ENCODE peak calls at places on chromosomes 11 and 22, in ten cellular contexts. O is aorta; B is CD8-positive, alpha-beta T cell; N is uterus; J is fibroblast of lung; W is suprapubic skin; M is upper lobe of left lung; A is naive thymus-derived CD4-positive, alpha-beta T cell; D is A673; L is astrocyte. Z is an unnamed sample.

GRCh38 chr11:35553831-35554230 is 28.4 kb upstream of the PAMR1 start:
- DNase-seq in D (no peak), O (no peak), N (no peak), M (no peak), B (no peak), W (no peak), L (peak; percentile 96), A (no peak), J (peak; percentile 96), Z (no peak)

GRCh38 chr11:46309669-46310288 is 32.3 kb downstream of the CREB3L1 start:
- DNase-seq in L (no peak), M (no peak), N (no peak), O (no peak), W (no peak), A (no peak), J (no peak), D (no peak), B (no peak), Z (peak; percentile 23)

GRCh38 chr11:96155627-96156378 is 187.2 kb downstream of the MAML2 start:
- DNase-seq in A (no peak), W (peak; percentile 85), D (peak; percentile 95), L (peak; percentile 97), J (peak; percentile 98), O (peak; percentile 88), M (peak; percentile 68), B (no peak), N (peak; percentile 71), Z (peak; percentile 84)

GRCh38 chr11:77101043-77101537 is 1.6 kb upstream of the OMP start:
- DNase-seq in N (no peak), M (no peak), J (no peak), D (peak; percentile 70), O (no peak), A (no peak), L (no peak), B (no peak), W (no peak), Z (no peak)

GRCh38 chr11:12280838-12281565 is 96.4 kb upstream of the PARVA start:
- DNase-seq in L (peak; percentile 70), B (no peak), O (no peak), J (peak; percentile 83), D (no peak), N (no peak), A (no peak), W (peak; percentile 59), M (no peak), Z (no peak)

GRCh38 chr22:50146440-50147228 is 23.9 kb upstream of the PANX2 start:
- DNase-seq in B (no peak), A (no peak), J (peak; percentile 58), L (peak; percentile 41), N (peak; percentile 65), D (peak; percentile 73), M (peak; percentile 67), O (peak; percentile 86), W (peak; percentile 63), Z (no peak)

GRCh38 chr11:121143921-121144320 is 42.9 kb downstream of the TECTA start:
- DNase-seq in M (no peak), L (no peak), O (no peak), B (no peak), D (no peak), J (no peak), N (no peak), A (no peak), W (no peak), Z (no peak)

GRCh38 chr11:57290288-57290687 is 34.5 kb downstream of the TNKS1BP1 start:
- DNase-seq in J (peak; percentile 83), O (no peak), D (no peak), M (no peak), W (no peak), B (no peak), L (peak; percentile 76), A (no peak), N (no peak), Z (no peak)

GRCh38 chr22:20126284-20127029 is 5.1 kb upstream of the ZDHHC8 start:
- DNase-seq in D (no peak), A (no peak), M (no peak), W (no peak), J (no peak), O (no peak), L (no peak), B (no peak), N (no peak), Z (no peak)
- H3K36me3 ChIP-seq in D (peaks cover 64% of the 10 kb centered on the region), A (peaks cover 8% of the 10 kb centered on the region), M (peaks cover 49% of the 10 kb centered on the region), W (peaks cover 54% of the 10 kb centered on the region), J (peaks cover 25% of the 10 kb centered on the region), O (no peaks in the 10 kb centered on the region), L (peaks cover 10% of the 10 kb centered on the region), B (peaks cover 14% of the 10 kb centered on the region), N (no peaks in the 10 kb centered on the region), Z (peaks cover 45% of the 10 kb centered on the region)

DNA sequence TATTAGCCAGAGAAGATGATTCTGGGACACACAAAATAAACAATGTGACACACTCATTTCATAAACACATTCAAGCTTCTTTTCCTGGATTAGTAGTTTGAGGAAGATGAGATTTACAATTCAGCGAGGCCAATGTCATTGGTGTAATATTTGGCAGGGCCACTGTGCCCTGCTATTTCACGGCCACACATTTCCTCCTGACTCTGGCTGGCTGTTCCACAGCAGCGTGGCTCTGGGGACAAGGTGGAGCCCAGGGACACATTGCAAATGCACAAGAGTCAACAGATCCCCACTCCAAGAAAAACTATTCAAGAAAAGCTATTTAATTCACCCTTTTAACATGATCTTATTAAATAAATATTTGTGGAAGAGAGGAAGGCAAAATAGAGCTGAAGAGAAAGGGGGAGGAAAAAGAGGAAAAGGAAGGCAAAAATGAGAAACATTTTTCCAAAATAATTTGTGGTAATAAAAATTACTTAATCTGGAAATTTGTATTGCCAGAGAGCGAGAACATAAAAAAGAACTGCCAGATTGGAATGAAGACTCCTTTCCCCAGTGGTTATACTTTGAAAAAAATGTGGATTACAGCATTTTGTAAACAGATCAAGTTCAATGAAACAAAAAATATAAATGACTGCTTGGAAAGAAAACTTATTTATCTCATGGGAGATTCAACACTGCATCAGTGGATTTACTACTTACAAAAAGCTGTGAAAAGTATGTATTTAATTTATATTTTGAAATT is 27.1 kb downstream of the NXPE2 start:
- DNase-seq in A (no peak), B (no peak), M (no peak), L (no peak), N (no peak), O (no peak), W (peak; percentile 62), D (no peak), J (no peak), Z (no peak)
- H3K4me3 ChIP-seq in A (no peak overlapping the region), B (no peak overlapping the region), M (no peak overlapping the region), L (no peak overlapping the region), N (no peak overlapping the region), O (no peak overlapping the region), W (no peak overlapping the region), D (no peak overlapping the region), J (no peak overlapping the region), Z (no peak overlapping the region)

DNA sequence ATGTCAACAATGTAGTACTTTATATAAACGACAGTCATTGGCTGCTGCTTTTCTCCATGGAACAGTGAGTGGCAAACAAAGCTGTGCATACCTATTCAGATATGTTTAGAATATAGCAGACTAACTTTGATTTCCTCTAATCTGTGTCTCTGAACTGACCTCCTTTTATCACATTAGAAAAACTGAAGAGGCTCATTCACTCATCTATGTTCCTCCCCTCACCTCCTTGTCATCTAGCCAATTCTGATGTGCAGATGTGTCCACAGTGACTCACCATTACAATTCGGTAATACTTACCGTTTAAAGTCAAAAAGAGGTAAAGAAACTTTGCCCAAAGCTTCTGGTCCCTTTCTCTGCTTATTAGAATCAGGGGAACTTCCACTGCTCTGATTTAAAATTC is 51.5 kb upstream of the RPS13 start:
- DNase-seq in A (no peak), M (no peak), L (peak; percentile 63), D (no peak), B (no peak), N (no peak), J (peak; percentile 65), O (no peak), W (no peak), Z (no peak)
- H3K36me3 ChIP-seq in A (no peaks in the 10 kb centered on the region), M (peaks cover 36% of the 10 kb centered on the region), L (peaks cover 15% of the 10 kb centered on the region), D (peaks cover 3% of the 10 kb centered on the region), B (no peaks in the 10 kb centered on the region), N (no peaks in the 10 kb centered on the region), J (no peaks in the 10 kb centered on the region), O (no peaks in the 10 kb centered on the region), W (peaks cover 58% of the 10 kb centered on the region), Z (peaks cover 67% of the 10 kb centered on the region)

DNA sequence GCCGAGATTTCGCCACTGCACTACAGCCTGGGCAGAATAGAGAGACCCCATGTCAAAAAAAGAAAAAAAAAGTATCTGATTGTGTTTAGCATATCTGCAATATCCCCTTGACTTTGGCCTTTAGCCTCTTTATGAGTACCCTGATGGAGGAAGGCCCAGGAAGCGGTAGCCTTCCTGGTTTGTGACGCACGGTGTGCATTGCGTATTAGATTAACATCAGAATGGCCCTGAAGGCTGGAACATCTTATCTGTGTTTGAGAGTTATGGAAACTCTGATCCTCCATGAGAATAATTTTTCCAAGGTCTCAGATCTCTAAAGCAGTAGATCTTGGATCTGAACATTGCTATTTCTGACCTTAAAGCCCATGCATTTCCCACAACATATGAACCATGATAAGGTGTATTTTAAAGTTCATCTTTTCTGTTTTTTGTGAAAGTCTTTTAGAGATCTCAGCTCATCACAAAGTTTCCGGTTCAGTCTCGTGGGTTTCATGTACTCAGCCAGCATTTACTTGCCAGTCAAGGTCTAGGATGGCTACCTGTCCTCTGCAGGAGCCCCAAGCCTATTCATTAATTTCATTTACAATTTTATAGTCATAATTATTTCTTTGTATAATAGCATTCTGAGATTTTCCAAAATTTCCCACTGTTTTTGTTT is 663 bp upstream of the FDX1 start:
- DNase-seq in N (no peak), J (no peak), D (no peak), A (peak; percentile 23), L (no peak), M (no peak), W (no peak), O (no peak), B (no peak), Z (no peak)
- H3K4me3 ChIP-seq in N (peak overlapping the region; percentile 70), J (peak overlapping the region; percentile 99), D (peak overlapping the region; percentile 91), A (peak overlapping the region; percentile 91), L (peak overlapping the region; percentile 92), M (no peak overlapping the region), W (peak overlapping the region; percentile 62), O (peak overlapping the region; percentile 88), B (peak overlapping the region; percentile 82), Z (peak overlapping the region; percentile 93)

GRCh38 chr11:105057432-105057831 is 12.3 kb upstream of the CARD16 start:
- DNase-seq in W (no peak), L (no peak), M (no peak), D (no peak), B (no peak), O (no peak), N (no peak), J (no peak), A (no peak), Z (no peak)
- H3K36me3 ChIP-seq in W (no peaks in the 10 kb centered on the region), L (no peaks in the 10 kb centered on the region), M (no peaks in the 10 kb centered on the region), D (no peaks in the 10 kb centered on the region), B (no peaks in the 10 kb centered on the region), O (no peaks in the 10 kb centered on the region), N (no peaks in the 10 kb centered on the region), J (no peaks in the 10 kb centered on the region), A (no peaks in the 10 kb centered on the region), Z (no peaks in the 10 kb centered on the region)

GRCh38 chr22:36419912-36420882 is 32.4 kb upstream of the MYH9 start:
- DNase-seq in D (no peak), B (no peak), M (no peak), N (no peak), W (no peak), A (no peak), O (no peak), J (no peak), L (no peak), Z (no peak)
- H3K4me3 ChIP-seq in D (no peak overlapping the region), B (no peak overlapping the region), M (no peak overlapping the region), N (peak overlapping the region; percentile 14), W (no peak overlapping the region), A (no peak overlapping the region), O (no peak overlapping the region), J (no peak overlapping the region), L (no peak overlapping the region), Z (no peak overlapping the region)

Z was measured in RWPE2.